ENCODE peak calls at places on chromosome 10, in seven cellular contexts. One of them, this sample, is unnamed.

GRCh38 chr10:28837613-28838390 is 160.5 kb downstream of the BAMBI start:
- DNase-seq in T-helper 22 cell: no peak
- DNase-seq in NCI-H1092: no peak
- DNase-seq in retina: no peak
- DNase-seq in fibroblast of lung: no peak
- DNase-seq in GOT3: no peak
- DNase-seq in mucosa of gallbladder: no peak
- DNase-seq in this sample: no peak

GRCh38 chr10:4733150-4733842 is 92.7 kb upstream of the AKR1E2 start:
- DNase-seq in T-helper 22 cell: no peak
- DNase-seq in NCI-H1092: no peak
- DNase-seq in retina: no peak
- DNase-seq in fibroblast of lung: no peak
- DNase-seq in GOT3: no peak
- DNase-seq in mucosa of gallbladder: peak; percentile 38
- DNase-seq in this sample: no peak

GRCh38 chr10:105585753-105586152 is 944.7 kb downstream of the SORCS3 start:
- DNase-seq in T-helper 22 cell: no peak
- DNase-seq in NCI-H1092: no peak
- DNase-seq in retina: no peak
- DNase-seq in fibroblast of lung: peak; percentile 76
- DNase-seq in GOT3: no peak
- DNase-seq in mucosa of gallbladder: no peak
- DNase-seq in this sample: no peak

GRCh38 chr10:127979566-127979965 is 72.7 kb downstream of the PTPRE start:
- DNase-seq in T-helper 22 cell: no peak
- DNase-seq in NCI-H1092: no peak
- DNase-seq in retina: no peak
- DNase-seq in fibroblast of lung: no peak
- DNase-seq in GOT3: no peak
- DNase-seq in mucosa of gallbladder: no peak
- DNase-seq in this sample: no peak

GRCh38 chr10:3424102-3424803 is 251.7 kb upstream of the PITRM1 start:
- DNase-seq in T-helper 22 cell: no peak
- DNase-seq in NCI-H1092: peak; percentile 14
- DNase-seq in retina: peak; percentile 61
- DNase-seq in fibroblast of lung: peak; percentile 68
- DNase-seq in GOT3: no peak
- DNase-seq in mucosa of gallbladder: no peak
- DNase-seq in this sample: no peak

GRCh38 chr10:13593560-13593959 is 6.8 kb downstream of the PRPF18 start:
- DNase-seq in T-helper 22 cell: no peak
- DNase-seq in NCI-H1092: no peak
- DNase-seq in retina: no peak
- DNase-seq in fibroblast of lung: peak; percentile 55
- DNase-seq in GOT3: no peak
- DNase-seq in mucosa of gallbladder: no peak
- DNase-seq in this sample: no peak

GRCh38 chr10:107548301-107548700 is 383.8 kb upstream of the SORCS1 start:
- DNase-seq in T-helper 22 cell: no peak
- DNase-seq in NCI-H1092: no peak
- DNase-seq in retina: no peak
- DNase-seq in fibroblast of lung: peak; percentile 57
- DNase-seq in GOT3: no peak
- DNase-seq in mucosa of gallbladder: no peak
- DNase-seq in this sample: no peak

GRCh38 chr10:61606971-61607907 is 55.5 kb upstream of the CABCOCO1 start:
- DNase-seq in T-helper 22 cell: no peak
- DNase-seq in NCI-H1092: no peak
- DNase-seq in retina: no peak
- DNase-seq in fibroblast of lung: no peak
- DNase-seq in GOT3: no peak
- DNase-seq in mucosa of gallbladder: no peak
- DNase-seq in this sample: no peak

GRCh38 chr10:77686096-77686495 is 48.5 kb upstream of the KCNMA1 start:
- DNase-seq in T-helper 22 cell: no peak
- DNase-seq in NCI-H1092: no peak
- DNase-seq in retina: no peak
- DNase-seq in fibroblast of lung: no peak
- DNase-seq in GOT3: no peak
- DNase-seq in mucosa of gallbladder: no peak
- DNase-seq in this sample: no peak

GRCh38 chr10:103612462-103613365 is 119.2 kb downstream of the NEURL1 start:
- DNase-seq in T-helper 22 cell: no peak
- DNase-seq in NCI-H1092: no peak
- DNase-seq in retina: no peak
- DNase-seq in fibroblast of lung: peak; percentile 82
- DNase-seq in GOT3: no peak
- DNase-seq in mucosa of gallbladder: no peak
- DNase-seq in this sample: no peak

GRCh38 chr10:113232928-113233511 is 283.0 kb downstream of the TCF7L2 start:
- DNase-seq in T-helper 22 cell: no peak
- DNase-seq in NCI-H1092: no peak
- DNase-seq in retina: no peak
- DNase-seq in fibroblast of lung: no peak
- DNase-seq in GOT3: no peak
- DNase-seq in mucosa of gallbladder: no peak
- DNase-seq in this sample: no peak

GRCh38 chr10:129918401-129918800 is 45.7 kb downstream of the EBF3 start:
- DNase-seq in T-helper 22 cell: no peak
- DNase-seq in NCI-H1092: no peak
- DNase-seq in retina: no peak
- DNase-seq in fibroblast of lung: no peak
- DNase-seq in GOT3: no peak
- DNase-seq in mucosa of gallbladder: no peak
- DNase-seq in this sample: no peak

GRCh38 chr10:8048281-8049008 is 6.0 kb upstream of the GATA3 start:
- DNase-seq in T-helper 22 cell: peak; percentile 74
- DNase-seq in NCI-H1092: no peak
- DNase-seq in retina: no peak
- DNase-seq in fibroblast of lung: no peak
- DNase-seq in GOT3: no peak
- DNase-seq in mucosa of gallbladder: no peak
- DNase-seq in this sample: no peak

GRCh38 chr10:95319239-95319638 is 28.4 kb upstream of the PDLIM1 start:
- DNase-seq in T-helper 22 cell: no peak
- DNase-seq in NCI-H1092: no peak
- DNase-seq in retina: no peak
- DNase-seq in fibroblast of lung: no peak
- DNase-seq in GOT3: no peak
- DNase-seq in mucosa of gallbladder: no peak
- DNase-seq in this sample: no peak

GRCh38 chr10:103835121-103836045 is 20.0 kb downstream of the SH3PXD2A start:
- DNase-seq in T-helper 22 cell: no peak
- DNase-seq in NCI-H1092: no peak
- DNase-seq in retina: no peak
- DNase-seq in fibroblast of lung: peak; percentile 58
- DNase-seq in GOT3: no peak
- DNase-seq in mucosa of gallbladder: peak; percentile 65
- DNase-seq in this sample: no peak

GRCh38 chr10:93954726-93955363 is 38.9 kb upstream of the PLCE1 start:
- DNase-seq in T-helper 22 cell: no peak
- DNase-seq in NCI-H1092: no peak
- DNase-seq in retina: no peak
- DNase-seq in fibroblast of lung: peak; percentile 62
- DNase-seq in GOT3: no peak
- DNase-seq in mucosa of gallbladder: no peak
- DNase-seq in this sample: no peak

GRCh38 chr10:113071446-113071845 is 121.4 kb downstream of the TCF7L2 start:
- DNase-seq in T-helper 22 cell: no peak
- DNase-seq in NCI-H1092: no peak
- DNase-seq in retina: no peak
- DNase-seq in fibroblast of lung: peak; percentile 76
- DNase-seq in GOT3: no peak
- DNase-seq in mucosa of gallbladder: peak; percentile 83
- DNase-seq in this sample: no peak